ENCODE peak calls at places on chromosomes 6 and 20, in nine cellular contexts. U is chondrocyte; N is NCI-H1092 treated with DMSO at 0.1 percent for 48 hours; C is AG10803; X is NCI-H1048; R is AG08396; L is iris pigment epithelial cell; H is mucosa of descending colon; Y is effector CD4-positive, alpha-beta T cell. I is an unnamed sample.

GRCh38 chr6:163008626-163009025 is 280.9 kb downstream of the PACRG start:
- DNase-seq in C (no peak), X (no peak), L (no peak), N (no peak), R (no peak), H (no peak), U (no peak), Y (no peak), I (no peak)

GRCh38 chr6:57085441-57085840 is 4.5 kb upstream of the ZNF451 start:
- DNase-seq in N (no peak), H (no peak), C (no peak), X (no peak), U (no peak), R (no peak), L (no peak), Y (no peak), I (no peak)

GRCh38 chr6:155398701-155399061 is 57.0 kb downstream of the NOX3 start:
- DNase-seq in H (no peak), U (no peak), Y (no peak), C (no peak), L (no peak), X (no peak), N (no peak), R (no peak), I (no peak)

GRCh38 chr6:31567531-31568370 is 4.3 kb upstream of the LTA start:
- DNase-seq in X (no peak), L (no peak), N (no peak), Y (no peak), C (no peak), R (no peak), U (peak; percentile 75), H (no peak), I (no peak)

GRCh38 chr20:58993332-58994248 is 12.5 kb downstream of the NELFCD start:
- DNase-seq in X (no peak), C (no peak), N (no peak), L (no peak), U (no peak), R (no peak), Y (no peak), H (no peak), I (no peak)

GRCh38 chr20:53748176-53748575 is 154.5 kb upstream of the ZNF217 start:
- DNase-seq in H (no peak), C (no peak), L (no peak), R (no peak), U (no peak), N (no peak), X (no peak), Y (no peak), I (no peak)

GRCh38 chr20:3997446-3997845 is 17.9 kb downstream of the RNF24 start:
- DNase-seq in N (no peak), C (no peak), X (no peak), R (no peak), H (no peak), Y (no peak), L (no peak), U (no peak), I (no peak)

GRCh38 chr20:46087161-46087560 is 2.6 kb downstream of the NCOA5 start:
- DNase-seq in R (peak; percentile 23), U (no peak), H (no peak), Y (no peak), X (no peak), C (peak; percentile 25), N (no peak), L (peak; percentile 38), I (peak; percentile 20)

GRCh38 chr6:89242574-89243330 is 25.6 kb upstream of the GABRR1 start:
- DNase-seq in C (peak; percentile 53), H (no peak), Y (no peak), U (no peak), R (peak; percentile 47), X (no peak), N (peak; percentile 42), L (peak; percentile 55), I (peak; percentile 72)

GRCh38 chr20:22686097-22686496 is 101.7 kb upstream of the FOXA2 start:
- DNase-seq in L (peak; percentile 70), N (peak; percentile 75), R (peak; percentile 76), Y (no peak), C (peak; percentile 56), U (no peak), X (peak; percentile 10), H (peak; percentile 56), I (peak; percentile 55)

GRCh38 chr6:14804444-14805210 is 441.2 kb upstream of the JARID2 start:
- DNase-seq in R (peak; percentile 60), H (peak; percentile 94), X (no peak), U (no peak), C (peak; percentile 93), L (peak; percentile 70), N (peak; percentile 2), Y (no peak), I (no peak)

GRCh38 chr6:89611666-89612065 is 26.9 kb downstream of the LYRM2 start:
- DNase-seq in U (no peak), R (no peak), L (peak; percentile 29), Y (no peak), C (peak; percentile 65), X (no peak), N (no peak), H (no peak), I (no peak)

GRCh38 chr6:74343804-74344203 is 647.8 kb downstream of the CD109 start:
- DNase-seq in R (no peak), H (no peak), U (no peak), X (no peak), N (no peak), Y (no peak), C (peak; percentile 6), L (no peak), I (no peak)

GRCh38 chr6:150448221-150448620 is 79.4 kb downstream of the IYD start:
- DNase-seq in Y (no peak), N (no peak), C (no peak), L (no peak), X (no peak), U (no peak), H (no peak), R (no peak), I (no peak)